ENCODE peak calls at places on chromosomes 11 and 22, in ten cellular contexts. H is Panc1; V is naive thymus-derived CD4-positive, alpha-beta T cell; E is breast epithelium; K is colonic mucosa; S is IMR-90; I is caudate nucleus; N is esophagus muscularis mucosa; T is heart right ventricle; Q is body of pancreas. B is an unnamed sample.

GRCh38 chr11:118370774-118371173 is 11.4 kb downstream of the UBE4A start:
- DNase-seq in I (no peak), H (no peak), T (no peak), Q (no peak), E (no peak), K (no peak), S (no peak), V (no peak), N (no peak), B (no peak)

GRCh38 chr11:124174001-124174400 is 9.1 kb upstream of the OR10D3 start:
- DNase-seq in T (no peak), V (no peak), N (no peak), S (peak), H (no peak), K (no peak), I (no peak), E (no peak), Q (no peak), B (no peak)

GRCh38 chr11:60971520-60971919 is at the start of gene CD6:
- DNase-seq in S (no peak), E (no peak), T (no peak), N (no peak), V (peak), K (no peak), H (no peak), I (no peak), Q (no peak), B (no peak)

GRCh38 chr22:19812910-19813309 is 41.8 kb downstream of the GNB1L start:
- DNase-seq in N (no peak), T (no peak), K (peak), H (no peak), I (no peak), S (no peak), V (no peak), E (peak), Q (no peak), B (no peak)

GRCh38 chr11:129414144-129414876 is 38.7 kb downstream of the BARX2 start:
- DNase-seq in V (no peak), K (no peak), I (no peak), Q (no peak), S (no peak), N (no peak), H (no peak), E (no peak), T (no peak), B (no peak)

GRCh38 chr11:96257972-96258951 is 84.7 kb downstream of the MAML2 start:
- DNase-seq in V (peak), T (no peak), Q (no peak), E (no peak), K (no peak), S (peak), N (no peak), H (no peak), I (no peak), B (no peak)

GRCh38 chr11:133710241-133710640 is 135.1 kb downstream of the SPATA19 start:
- DNase-seq in K (no peak), N (no peak), S (no peak), I (no peak), E (no peak), V (no peak), Q (no peak), H (no peak), T (no peak), B (no peak)

GRCh38 chr11:5234390-5234834 is at the start of gene HBD:
- DNase-seq in Q (no peak), V (no peak), H (no peak), E (no peak), S (peak), N (no peak), I (no peak), T (no peak), K (no peak), B (no peak)

GRCh38 chr11:61581931-61582330 is 1.1 kb upstream of the SYT7 start:
- DNase-seq in T (no peak), E (no peak), I (no peak), Q (no peak), S (no peak), K (no peak), H (no peak), N (no peak), V (no peak), B (no peak)

GRCh38 chr11:60838132-60838531 is 3.8 kb upstream of the CCDC86 start:
- DNase-seq in T (no peak), H (no peak), K (no peak), I (no peak), E (no peak), V (no peak), S (peak), Q (no peak), N (no peak), B (no peak)

GRCh38 chr11:95089620-95090542 is at the start of gene ENDOD1:
- DNase-seq in I (peak), V (peak), N (peak), Q (peak), H (no peak), K (peak), T (peak), S (peak), E (peak), B (peak)

GRCh38 chr22:20546541-20546950 is 39.1 kb downstream of the MED15 start:
- DNase-seq in V (no peak), E (no peak), N (no peak), K (no peak), T (no peak), S (no peak), I (no peak), H (no peak), Q (no peak), B (no peak)

GRCh38 chr11:77779935-77780334 is 40.6 kb downstream of the RSF1 start:
- DNase-seq in N (no peak), T (no peak), I (no peak), V (no peak), Q (no peak), S (peak), E (no peak), H (peak), K (no peak), B (no peak)

GRCh38 chr22:40975346-40975745 is 24.2 kb downstream of the RBX1 start:
- DNase-seq in E (no peak), H (no peak), K (no peak), N (no peak), S (no peak), I (no peak), T (no peak), Q (no peak), V (no peak), B (no peak)

GRCh38 chr22:20779813-20780148 is 5.9 kb downstream of the SERPIND1 start:
- DNase-seq in Q (no peak), H (no peak), T (no peak), S (peak), K (no peak), E (no peak), N (no peak), V (no peak), I (no peak), B (no peak)

GRCh38 chr11:131534031-131534430 is 163.6 kb downstream of the NTM start:
- DNase-seq in K (no peak), S (no peak), H (no peak), V (no peak), Q (no peak), E (no peak), T (no peak), N (no peak), I (peak), B (no peak)
- H3K27ac ChIP-seq in K (no peak), S (no peak), H (no peak), V (no peak), Q (no peak), E (no peak), T (no peak), N (no peak), I (peak), B (no peak)

GRCh38 chr22:25382762-25383161 is 163.3 kb downstream of the CRYBB2 start:
- DNase-seq in T (no peak), H (no peak), S (no peak), E (no peak), V (no peak), N (no peak), K (no peak), I (no peak), Q (no peak), B (no peak)
- H3K27ac ChIP-seq in T (no peak), H (no peak), S (no peak), E (no peak), V (no peak), N (no peak), K (no peak), I (no peak), Q (no peak), B (no peak)

GRCh38 chr11:71115770-71116434 is 136.5 kb downstream of the SHANK2 start:
- DNase-seq in Q (no peak), H (no peak), E (no peak), T (no peak), V (no peak), K (no peak), N (no peak), I (no peak), S (no peak), B (no peak)
- H3K27ac ChIP-seq in Q (no peak), H (no peak), E (no peak), T (no peak), V (no peak), K (no peak), N (no peak), I (no peak), S (no peak), B (no peak)

DNA sequence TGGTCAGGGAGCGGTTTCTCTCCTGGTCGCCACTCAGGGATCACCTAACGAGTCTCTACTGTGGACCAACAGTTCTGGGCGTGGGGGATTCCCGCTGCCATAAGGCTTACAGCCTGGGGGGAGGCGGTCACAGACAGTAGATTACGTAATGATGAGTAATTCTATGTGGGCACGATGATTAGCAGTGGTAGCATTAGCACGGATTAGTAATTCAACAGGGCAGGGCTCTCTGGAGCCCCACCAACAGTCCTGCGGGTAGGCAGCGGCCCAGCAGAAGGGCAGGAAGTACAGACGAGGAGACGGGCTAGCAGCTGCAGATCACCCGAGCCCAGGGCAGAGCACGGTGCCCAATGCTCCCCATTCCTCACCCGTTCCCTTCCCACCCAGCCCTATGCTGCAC is 3.6 kb downstream of the SHISAL1 start:
- DNase-seq in H (peak), V (no peak), I (no peak), E (no peak), N (no peak), Q (no peak), K (peak), T (no peak), S (peak), B (peak)
- H3K27ac ChIP-seq in H (no peak), V (no peak), I (no peak), E (peak), N (peak), Q (no peak), K (peak), T (no peak), S (peak), B (no peak)

DNA sequence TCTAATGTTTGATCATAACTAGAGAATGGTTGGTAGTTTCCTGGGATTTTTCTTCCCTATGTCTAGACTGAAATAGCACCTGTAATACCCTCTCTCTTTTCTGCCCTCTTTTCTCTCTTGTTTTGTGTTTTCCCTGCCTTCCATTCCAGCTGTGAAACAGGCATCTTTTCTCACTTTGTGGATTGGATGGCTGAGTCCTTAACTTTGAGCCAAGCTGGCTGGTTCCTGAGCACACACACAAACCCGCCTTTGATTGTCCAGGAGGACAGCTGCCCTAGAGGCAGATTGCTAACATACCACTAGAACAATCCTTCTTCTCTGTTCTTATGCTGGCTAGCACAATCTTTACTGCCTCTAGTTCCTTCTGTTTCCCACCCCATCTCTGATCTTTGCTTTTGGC is 17.7 kb downstream of the CTNND1 start:
- DNase-seq in Q (peak), V (no peak), N (no peak), I (peak), E (peak), T (no peak), K (no peak), H (no peak), S (peak), B (peak)
- H3K27ac ChIP-seq in Q (peak), V (no peak), N (peak), I (peak), E (peak), T (peak), K (peak), H (peak), S (peak), B (peak)

GRCh38 chr11:128324051-128324481 is 263.3 kb downstream of the ETS1 start:
- DNase-seq in Q (no peak), V (no peak), K (no peak), T (no peak), I (no peak), N (peak), H (no peak), S (no peak), E (no peak), B (no peak)
- H3K27ac ChIP-seq in Q (peak), V (peak), K (peak), T (no peak), I (no peak), N (no peak), H (no peak), S (no peak), E (no peak), B (peak)

DNA sequence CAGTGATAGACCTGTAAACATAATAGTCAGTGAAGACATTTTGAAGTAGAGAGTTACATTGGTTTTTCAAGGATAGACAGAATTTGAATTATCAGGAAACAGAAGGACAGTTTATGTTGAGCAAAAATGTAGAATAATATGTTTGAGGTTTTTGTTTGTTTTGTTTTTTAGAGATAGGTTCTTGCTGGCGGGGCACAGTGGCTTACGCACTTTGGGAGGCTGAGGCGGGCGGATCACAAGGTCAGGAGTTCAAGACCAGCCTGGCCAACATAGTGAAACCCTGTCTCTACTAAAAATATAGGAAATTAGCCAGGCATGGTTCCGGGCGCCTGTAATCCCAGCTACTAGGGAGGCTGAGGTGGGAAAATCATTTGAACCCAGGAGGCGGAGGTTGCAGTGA is 35.6 kb downstream of the BCL2L13 start:
- DNase-seq in H (no peak), Q (no peak), K (no peak), S (no peak), E (no peak), I (no peak), V (no peak), N (no peak), T (no peak), B (no peak)
- H3K27ac ChIP-seq in H (no peak), Q (no peak), K (no peak), S (no peak), E (no peak), I (no peak), V (no peak), N (no peak), T (no peak), B (no peak)

GRCh38 chr22:49938565-49939136 is 20.2 kb downstream of the CRELD2 start:
- DNase-seq in K (no peak), Q (no peak), S (no peak), E (no peak), V (no peak), H (no peak), T (no peak), I (no peak), N (no peak), B (no peak)
- H3K27ac ChIP-seq in K (no peak), Q (peak), S (no peak), E (peak), V (no peak), H (no peak), T (peak), I (peak), N (peak), B (peak)

DNA sequence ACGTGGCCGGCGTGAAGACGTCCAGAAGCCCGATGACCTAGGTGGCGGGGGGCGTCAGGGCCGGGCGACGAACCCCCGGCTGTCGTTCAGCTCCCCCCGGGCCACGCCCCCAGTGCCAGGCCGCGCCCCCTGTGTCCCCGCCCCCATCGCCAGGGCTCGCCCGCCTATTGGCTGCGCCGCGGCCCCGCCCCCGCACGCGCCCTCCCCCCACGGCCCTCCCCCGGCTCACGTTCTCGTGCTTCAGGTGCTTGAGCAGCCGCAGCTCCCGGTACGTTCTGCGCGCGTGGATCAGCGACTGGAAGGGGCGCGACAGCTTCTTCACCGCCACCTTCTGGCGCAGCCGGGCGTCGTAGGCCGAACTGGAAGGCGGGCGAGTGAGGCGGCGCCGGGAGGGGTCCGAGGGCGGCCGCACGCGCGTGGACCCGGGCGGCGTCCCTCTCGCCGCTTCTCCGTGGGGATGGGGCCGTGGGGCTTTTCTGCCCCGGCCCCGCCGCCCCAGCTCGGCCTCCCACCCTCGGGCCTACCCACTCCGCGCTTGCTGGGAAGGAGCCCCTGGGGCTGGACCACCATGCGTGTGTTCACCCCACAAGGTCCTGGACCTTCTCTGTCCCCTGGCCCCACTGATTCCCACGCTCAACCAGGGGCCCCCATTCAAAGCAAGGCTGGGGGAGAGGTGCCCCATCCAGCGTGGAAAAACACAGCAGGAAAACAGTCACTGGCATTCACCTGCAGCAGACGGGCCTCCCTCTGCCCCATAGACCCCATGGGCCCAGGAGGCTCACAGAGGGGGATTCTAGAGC is 2.4 kb downstream of the MAPK11 start:
- DNase-seq in H (no peak), I (peak), T (peak), V (peak), E (peak), Q (peak), S (peak), K (peak), N (no peak), B (peak)
- H3K27ac ChIP-seq in H (peak), I (no peak), T (no peak), V (no peak), E (peak), Q (no peak), S (no peak), K (no peak), N (peak), B (peak)